ENCODE peak calls at places on chromosome 17, in eight cellular contexts. N is pancreas; U is HTR-8/SVneo; V is NCI-H1105; X is osteoblast; G is HS-27A; J is DMS 273 treated with DMSO at 0.1 percent for 48 hours; Y is activated CD8-positive, alpha-beta memory T cell treated with anti-CD3 and anti-CD28 coated beads for 1 hour. A is an unnamed sample.

GRCh38 chr17:56821847-56822534 is 11.7 kb downstream of the C17orf67 start:
- DNase-seq in N (no peak), U (no peak), V (no peak), X (no peak), G (no peak), J (no peak), Y (no peak), A (no peak)

GRCh38 chr17:29621751-29622194 is 939 bp downstream of the CORO6 start:
- DNase-seq in N (peak), U (no peak), V (no peak), X (peak), G (no peak), J (no peak), Y (no peak), A (no peak)

GRCh38 chr17:61966201-61966600 is 38.4 kb upstream of the INTS2 start:
- DNase-seq in N (no peak), U (no peak), V (peak), X (no peak), G (no peak), J (no peak), Y (no peak), A (no peak)

GRCh38 chr17:59811209-59811608 is 81.5 kb downstream of the TUBD1 start:
- DNase-seq in N (no peak), U (no peak), V (no peak), X (no peak), G (no peak), J (no peak), Y (no peak), A (no peak)

GRCh38 chr17:64146418-64147109 is 16.6 kb upstream of the ERN1 start:
- DNase-seq in N (peak), U (peak), V (peak), X (peak), G (no peak), J (no peak), Y (no peak), A (peak)

GRCh38 chr17:22467720-22468119 is 775.4 kb downstream of the KCNJ18 start:
- DNase-seq in N (no peak), U (no peak), V (no peak), X (no peak), G (no peak), J (no peak), Y (no peak), A (no peak)

GRCh38 chr17:13728751-13729150 is 127.0 kb upstream of the HS3ST3A1 start:
- DNase-seq in N (no peak), U (no peak), V (no peak), X (peak), G (no peak), J (no peak), Y (no peak), A (no peak)

GRCh38 chr17:77061711-77062110 is 79.1 kb upstream of the SEC14L1 start:
- DNase-seq in N (no peak), U (no peak), V (peak), X (no peak), G (no peak), J (no peak), Y (no peak), A (no peak)

GRCh38 chr17:50185724-50186545 is 15.5 kb downstream of the COL1A1 start:
- DNase-seq in N (no peak), U (no peak), V (no peak), X (peak), G (no peak), J (no peak), Y (no peak), A (no peak)

GRCh38 chr17:57420674-57421392 is 164.5 kb downstream of the MSI2 start:
- DNase-seq in N (no peak), U (no peak), V (peak), X (no peak), G (no peak), J (peak), Y (no peak), A (no peak)